ENCODE peak calls at places on chromosomes 12 and 14, in nine cellular contexts. A is T follicular helper cell; E is progenitor cell of endocrine pancreas; M is mesothelial cell of epicardium; J is NB4; X is CD8-positive, alpha-beta memory T cell; D is heart right ventricle; V is C1 segment of cervical spinal cord; K is ovary. Z is an unnamed sample.
A peak's percentile ranks its signal among the peaks of the same experiment; 100 is the strongest.

GRCh38 chr14:103594265-103594664 is 31.5 kb downstream of the COA8 start:
- DNase-seq in M (no peak), E (no peak), X (no peak), V (peak; percentile 26), K (peak; percentile 50), D (peak; percentile 49), A (no peak), J (no peak), Z (peak; percentile 93)

GRCh38 chr14:55430024-55430690 is 10.3 kb downstream of the TBPL2 start:
- DNase-seq in E (no peak), J (peak; percentile 68), X (peak; percentile 60), V (no peak), M (no peak), K (no peak), A (peak; percentile 36), D (peak; percentile 51), Z (peak; percentile 65)

GRCh38 chr12:32891956-32892355 is 4.6 kb downstream of the PKP2 start:
- DNase-seq in D (no peak), X (no peak), V (no peak), K (no peak), J (no peak), A (no peak), E (no peak), M (no peak), Z (no peak)

GRCh38 chr12:4781212-4781611 is 61.0 kb downstream of the GALNT8 start:
- DNase-seq in D (no peak), E (no peak), V (no peak), A (no peak), J (no peak), M (no peak), X (no peak), K (no peak), Z (no peak)

GRCh38 chr12:105335856-105336255 is 5.4 kb downstream of the C12orf75 start:
- DNase-seq in E (no peak), K (no peak), V (no peak), J (peak; percentile 26), M (no peak), X (no peak), D (no peak), A (no peak), Z (no peak)

GRCh38 chr14:64725360-64725815 is 21.2 kb downstream of the PLEKHG3 start:
- DNase-seq in D (no peak), K (no peak), J (peak; percentile 56), A (no peak), V (no peak), E (no peak), M (no peak), X (no peak), Z (no peak)

GRCh38 chr12:94636462-94637085 is 13.8 kb downstream of the TMCC3 start:
- DNase-seq in E (no peak), J (no peak), A (no peak), V (no peak), D (no peak), M (no peak), X (no peak), K (no peak), Z (no peak)

GRCh38 chr12:100031821-100032220 is 47.1 kb upstream of the ANKS1B start:
- DNase-seq in V (no peak), M (no peak), J (no peak), E (no peak), K (no peak), X (no peak), D (no peak), A (no peak), Z (no peak)

GRCh38 chr12:2248901-2249381 is 196.2 kb downstream of the CACNA1C start:
- DNase-seq in X (no peak), V (no peak), M (no peak), E (no peak), K (no peak), J (no peak), A (no peak), D (no peak), Z (no peak)

GRCh38 chr14:104158827-104159798 is 20.7 kb downstream of the KIF26A start:
- DNase-seq in X (no peak), D (peak; percentile 37), M (no peak), K (peak; percentile 79), E (no peak), V (no peak), J (peak; percentile 58), A (no peak), Z (no peak)

GRCh38 chr12:112800183-112800582 is 8.6 kb downstream of the RPH3A start:
- DNase-seq in D (no peak), X (no peak), K (no peak), J (no peak), M (no peak), A (no peak), V (no peak), E (no peak), Z (no peak)

GRCh38 chr12:39467432-39467870 is 24.5 kb upstream of the KIF21A start:
- DNase-seq in A (no peak), M (no peak), E (no peak), X (no peak), V (no peak), K (no peak), J (no peak), D (no peak), Z (no peak)

GRCh38 chr12:109885616-109886015 is 5.3 kb upstream of the GLTP start:
- DNase-seq in A (no peak), D (no peak), X (no peak), K (no peak), J (no peak), M (no peak), V (no peak), E (no peak), Z (no peak)

GRCh38 chr14:89418452-89418851 is 1.4 kb upstream of the FOXN3 start:
- DNase-seq in D (no peak), X (no peak), K (no peak), J (peak; percentile 20), E (no peak), A (no peak), M (no peak), V (no peak), Z (no peak)

GRCh38 chr12:124490584-124491305 is 76.7 kb downstream of the NCOR2 start:
- DNase-seq in E (no peak), V (no peak), X (no peak), A (no peak), M (no peak), J (no peak), K (no peak), D (peak; percentile 90), Z (no peak)

GRCh38 chr14:90703841-90704240 is 112.4 kb downstream of the TTC7B start:
- DNase-seq in X (no peak), K (no peak), V (no peak), M (no peak), A (no peak), J (no peak), D (no peak), E (no peak), Z (no peak)

Z was measured in COLO829.